ENCODE peak calls at places on chromosome 3, in ten cellular contexts. U, K, Z, T, V, M, Y, A, H and B are unnamed samples.

GRCh38 chr3:126523745-126524428 is at the start of gene CHST13:
- DNase-seq in U (no peak), K (peak), Z (peak), T (peak), V (peak), M (peak), Y (no peak), A (no peak), H (no peak), B (peak)

GRCh38 chr3:134249935-134250716 is 533 bp downstream of the RYK start:
- DNase-seq in U (peak), K (peak), Z (peak), T (peak), V (no peak), M (peak), Y (peak), A (no peak), H (peak), B (peak)

GRCh38 chr3:14836049-14836468 is 17.3 kb downstream of the FGD5 start:
- DNase-seq in U (no peak), K (peak), Z (no peak), T (no peak), V (no peak), M (no peak), Y (no peak), A (no peak), H (no peak), B (peak)

GRCh38 chr3:13433931-13434330 is 13.8 kb upstream of the NUP210 start:
- DNase-seq in U (no peak), K (no peak), Z (no peak), T (no peak), V (no peak), M (no peak), Y (no peak), A (no peak), H (no peak), B (no peak)

GRCh38 chr3:111864821-111865656 is 6.0 kb downstream of the PHLDB2 start:
- DNase-seq in U (peak), K (no peak), Z (no peak), T (no peak), V (no peak), M (peak), Y (no peak), A (no peak), H (no peak), B (no peak)

GRCh38 chr3:14144423-14145075 is 19.7 kb downstream of the TMEM43 start:
- DNase-seq in U (peak), K (peak), Z (no peak), T (peak), V (peak), M (peak), Y (no peak), A (peak), H (peak), B (peak)

GRCh38 chr3:99954914-99955644 is 137.4 kb downstream of the CMSS1 start:
- DNase-seq in U (no peak), K (no peak), Z (no peak), T (no peak), V (no peak), M (no peak), Y (no peak), A (no peak), H (no peak), B (no peak)

GRCh38 chr3:16723994-16724393 is 118.8 kb upstream of the DAZL start:
- DNase-seq in U (no peak), K (no peak), Z (no peak), T (peak), V (no peak), M (peak), Y (no peak), A (no peak), H (no peak), B (no peak)

GRCh38 chr3:39327746-39328349 is 1.7 kb upstream of the CCR8 start:
- DNase-seq in U (no peak), K (no peak), Z (no peak), T (no peak), V (no peak), M (no peak), Y (no peak), A (no peak), H (no peak), B (no peak)

GRCh38 chr3:78255403-78255802 is 1215.5 kb downstream of the ROBO2 start:
- DNase-seq in U (no peak), K (no peak), Z (no peak), T (no peak), V (no peak), M (peak), Y (no peak), A (no peak), H (no peak), B (no peak)

GRCh38 chr3:69324362-69325025 is 61.4 kb downstream of the FRMD4B start:
- DNase-seq in U (no peak), K (no peak), Z (no peak), T (peak), V (no peak), M (peak), Y (no peak), A (no peak), H (peak), B (no peak)